ENCODE peak calls at places on chromosomes 5 and 9, in ten cellular contexts. Q is HEK293T; B is transverse colon; G is GM04503; W is GM10248; Y is stimulated activated CD8-positive, alpha-beta memory T cell treated with anti-CD3 and anti-CD28 coated beads, Interleukin-12 subunit alpha, Interleukin-12 subunit beta, amount 100 ng/mL, for 1 hour; P is D341Med; A is GM12892; C is mucosa of gallbladder; V is EL. I is an unnamed sample.
A peak's percentile ranks its signal among the peaks of the same experiment; 100 is the strongest.

GRCh38 chr5:80565330-80565729 is 4.8 kb downstream of the ANKRD34B start:
- DNase-seq in Q (no peak), B (no peak), G (no peak), W (no peak), Y (no peak), P (no peak), A (no peak), C (no peak), V (peak; percentile 28), I (no peak)

GRCh38 chr5:141349917-141350619 is at the start of gene PCDHGB1:
- DNase-seq in Q (peak; percentile 51), B (peak; percentile 20), G (no peak), W (peak; percentile 68), Y (no peak), P (peak; percentile 72), A (no peak), C (no peak), V (peak; percentile 76), I (peak; percentile 83)

GRCh38 chr5:180792287-180792964 is 10.2 kb downstream of the MGAT1 start:
- DNase-seq in Q (no peak), B (no peak), G (no peak), W (no peak), Y (no peak), P (no peak), A (no peak), C (no peak), V (no peak), I (no peak)

GRCh38 chr5:15914603-15915002 is 265.0 kb downstream of the MARCHF11 start:
- DNase-seq in Q (no peak), B (no peak), G (no peak), W (no peak), Y (no peak), P (no peak), A (no peak), C (no peak), V (peak; percentile 12), I (no peak)

GRCh38 chr9:36029765-36030528 is 6.8 kb upstream of the RECK start:
- DNase-seq in Q (no peak), B (no peak), G (peak; percentile 92), W (no peak), Y (no peak), P (no peak), A (no peak), C (no peak), V (peak; percentile 94), I (no peak)

GRCh38 chr9:123378028-123378427 is 22.0 kb downstream of the CRB2 start:
- DNase-seq in Q (no peak), B (no peak), G (no peak), W (no peak), Y (no peak), P (no peak), A (no peak), C (no peak), V (no peak), I (no peak)

GRCh38 chr5:14109041-14109747 is 33.9 kb upstream of the TRIO start:
- DNase-seq in Q (no peak), B (peak; percentile 16), G (peak; percentile 59), W (peak; percentile 75), Y (no peak), P (no peak), A (peak; percentile 23), C (no peak), V (peak; percentile 74), I (no peak)

GRCh38 chr5:173915310-173916005 is 27.3 kb downstream of the CPEB4 start:
- DNase-seq in Q (no peak), B (no peak), G (no peak), W (no peak), Y (no peak), P (peak; percentile 37), A (no peak), C (no peak), V (no peak), I (no peak)

GRCh38 chr5:92703991-92704390 is 877.0 kb downstream of the NR2F1-AS1 start:
- DNase-seq in Q (no peak), B (no peak), G (no peak), W (no peak), Y (no peak), P (no peak), A (no peak), C (no peak), V (peak; percentile 6), I (no peak)

GRCh38 chr5:136769900-136770684 is 404.7 kb upstream of the TRPC7 start:
- DNase-seq in Q (peak; percentile 75), B (peak; percentile 48), G (no peak), W (peak; percentile 68), Y (peak; percentile 2), P (peak; percentile 83), A (peak; percentile 40), C (peak; percentile 56), V (peak; percentile 83), I (peak; percentile 78)

GRCh38 chr5:13910637-13911288 is 33.7 kb downstream of the DNAH5 start:
- DNase-seq in Q (no peak), B (no peak), G (no peak), W (no peak), Y (no peak), P (no peak), A (no peak), C (no peak), V (no peak), I (no peak)

I was measured in H7.